ENCODE peak calls at places on chromosomes 16 and 17, in five cellular contexts. F is stomach, P is tibial nerve, M is lower leg skin, W is A549. L is an unnamed sample.

GRCh38 chr16:66375451-66375850 is 9.0 kb downstream of the CDH5 start:
- DNase-seq in F (no peak), P (no peak), M (no peak), W (no peak), L (no peak)

GRCh38 chr17:4967539-4968165 is at the start of gene SPAG7:
- DNase-seq in F (peak), P (peak), M (peak), W (peak), L (peak)

GRCh38 chr16:25256821-25257503 is 683 bp downstream of the ZKSCAN2 start:
- DNase-seq in F (no peak), P (no peak), M (peak), W (peak), L (peak)

GRCh38 chr16:67196881-67197280 is 2.0 kb upstream of the ELMO3 start:
- DNase-seq in F (no peak), P (no peak), M (no peak), W (no peak), L (no peak)

GRCh38 chr16:78523212-78523995 is 423.9 kb downstream of the WWOX start:
- DNase-seq in F (no peak), P (no peak), M (no peak), W (no peak), L (no peak)

GRCh38 chr16:18782697-18783429 is 7.3 kb downstream of the RPS15A start:
- DNase-seq in F (no peak), P (no peak), M (no peak), W (no peak), L (no peak)

GRCh38 chr17:57481901-57482300 is 225.6 kb downstream of the MSI2 start:
- DNase-seq in F (no peak), P (no peak), M (no peak), W (peak), L (peak)

GRCh38 chr16:685967-686366 is 1.8 kb upstream of the JMJD8 start:
- DNase-seq in F (peak), P (no peak), M (no peak), W (peak), L (peak)

GRCh38 chr17:68351395-68351794 is 60.1 kb downstream of the ARSG start:
- DNase-seq in F (no peak), P (no peak), M (no peak), W (peak), L (no peak)

GRCh38 chr17:65366102-65366844 is 195.2 kb downstream of the AXIN2 start:
- DNase-seq in F (no peak), P (no peak), M (no peak), W (no peak), L (no peak)

GRCh38 chr17:57562231-57562630 is 182.9 kb downstream of the CCDC182 start:
- DNase-seq in F (no peak), P (no peak), M (no peak), W (no peak), L (no peak)

GRCh38 chr17:11340798-11341197 is 99.8 kb downstream of the SHISA6 start:
- DNase-seq in F (peak), P (no peak), M (no peak), W (no peak), L (no peak)

GRCh38 chr16:69698404-69698803 is 28.0 kb downstream of the NQO1 start:
- DNase-seq in F (no peak), P (no peak), M (no peak), W (no peak), L (no peak)

GRCh38 chr17:44110823-44111633 is 12.4 kb downstream of the HDAC5 start:
- DNase-seq in F (peak), P (peak), M (peak), W (peak), L (peak)
- TF ChIP-seq POLR2A in F (no peak), P (peak), M (no peak), W (no peak), L (no peak)

GRCh38 chr16:88381820-88382451 is 823 bp upstream of the ZNF469 start:
- DNase-seq in F (no peak), P (no peak), M (no peak), W (no peak), L (no peak)

GRCh38 chr16:88385112-88385594 is 2.4 kb downstream of the ZNF469 start:
- DNase-seq in F (no peak), P (no peak), M (no peak), W (no peak), L (no peak)

GRCh38 chr16:88384222-88385111 is 1.7 kb downstream of the ZNF469 start:
- DNase-seq in F (no peak), P (no peak), M (no peak), W (peak), L (no peak)

GRCh38 chr16:88382491-88383400 is at the start of gene ZNF469:
- DNase-seq in F (peak), P (no peak), M (no peak), W (peak), L (no peak)

DNA sequence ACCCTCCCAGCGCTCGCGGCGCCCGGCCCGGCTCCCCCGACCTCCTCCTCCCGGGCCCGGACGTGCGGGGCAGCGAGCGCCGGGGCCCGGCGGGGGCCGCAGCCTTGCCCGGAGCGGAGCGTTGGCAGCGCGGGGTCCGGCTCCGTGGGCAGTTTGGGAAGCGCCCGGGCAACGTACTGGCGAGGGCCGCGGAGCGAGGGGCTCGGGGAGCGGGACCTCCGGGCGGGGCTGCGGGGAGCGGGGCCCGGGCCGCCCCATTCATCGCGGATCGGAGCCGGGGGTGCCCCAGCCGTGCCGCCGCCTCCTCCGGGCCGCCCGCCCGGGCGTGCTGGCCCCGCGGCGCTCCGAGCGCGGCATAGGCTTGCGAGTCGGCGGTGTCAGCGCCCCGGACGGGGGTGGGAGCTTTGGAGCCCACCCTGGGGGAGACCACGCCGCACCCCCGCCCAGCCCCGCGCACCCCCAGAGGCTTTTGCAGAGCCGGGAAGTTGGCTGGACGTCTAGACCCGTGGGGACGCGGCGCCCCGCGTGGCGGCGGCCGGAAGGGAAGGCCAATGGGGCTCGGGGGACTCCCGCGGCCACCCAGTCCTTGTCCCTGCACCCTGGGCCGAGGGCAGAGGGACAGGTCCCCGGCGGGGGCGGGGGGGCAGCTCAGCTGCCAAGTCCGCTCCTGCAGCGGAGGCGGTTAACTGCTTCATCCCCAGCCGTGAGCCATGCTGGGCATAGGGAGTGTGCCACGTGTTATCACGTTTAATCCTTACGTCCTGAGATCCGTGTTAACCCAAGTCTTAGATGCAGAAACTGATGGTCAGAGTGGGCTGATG is 852 bp downstream of the ZNF469 start:
- DNase-seq in F (peak), P (no peak), M (no peak), W (peak), L (no peak)
- TF ChIP-seq POLR2A in F (no peak), P (no peak), M (no peak), W (no peak), L (no peak)

GRCh38 chr16:57667526-57668258 is 414 bp upstream of the ADGRG3 start:
- DNase-seq in F (peak), P (no peak), M (no peak), W (peak), L (peak)
- TF ChIP-seq POLR2A in F (no peak), P (no peak), M (no peak), W (no peak), L (no peak)

DNA sequence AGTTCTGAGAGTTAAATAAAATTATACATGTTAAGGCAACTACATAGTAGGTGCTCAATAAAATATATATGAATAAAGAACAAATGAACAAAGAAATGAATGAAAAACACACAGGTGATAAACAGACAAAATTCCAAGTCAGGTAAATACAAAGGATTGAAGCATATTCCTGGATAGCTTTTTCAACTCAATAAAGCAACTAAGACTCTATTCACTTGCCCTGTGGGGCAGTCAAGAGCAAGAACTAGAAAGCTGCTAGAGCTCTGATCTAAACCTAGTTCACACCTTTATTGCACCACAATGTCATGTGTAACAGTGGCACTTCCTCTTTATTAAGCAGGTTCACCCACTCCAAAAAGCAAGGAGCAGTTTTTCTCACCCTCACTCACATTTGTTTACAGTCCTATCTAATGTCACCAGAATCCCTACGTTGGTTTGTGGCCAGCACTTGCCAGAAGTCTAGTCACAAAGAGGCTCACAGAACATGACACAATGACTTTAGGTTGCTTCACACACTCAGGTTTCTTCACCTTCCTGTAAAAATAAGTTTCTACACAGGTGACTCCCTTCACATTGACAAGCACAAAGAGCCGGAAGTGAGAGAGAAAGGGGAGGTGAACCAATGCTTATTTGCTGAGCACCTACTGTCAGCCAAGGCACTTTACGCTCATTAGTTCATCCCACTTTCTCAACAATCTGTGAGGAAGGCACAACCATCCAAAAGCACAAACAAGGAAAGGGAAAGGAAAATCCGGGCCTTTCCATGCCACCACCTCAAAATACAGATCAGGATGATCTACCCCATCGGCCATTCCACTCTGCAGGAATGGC is 70.8 kb downstream of the XPO6 start:
- DNase-seq in F (peak), P (no peak), M (no peak), W (no peak), L (peak)
- TF ChIP-seq POLR2A in F (no peak), P (no peak), M (no peak), W (no peak), L (no peak)

GRCh38 chr17:82493517-82493840 is 26.1 kb upstream of the FOXK2 start:
- DNase-seq in F (no peak), P (no peak), M (no peak), W (no peak), L (no peak)

GRCh38 chr17:82494236-82495055 is 25.1 kb upstream of the FOXK2 start:
- DNase-seq in F (peak), P (peak), M (peak), W (peak), L (peak)

GRCh38 chr17:82497483-82498405 is 21.8 kb upstream of the FOXK2 start:
- DNase-seq in F (no peak), P (no peak), M (no peak), W (peak), L (peak)

GRCh38 chr17:82495844-82496528 is 23.5 kb upstream of the FOXK2 start:
- DNase-seq in F (no peak), P (no peak), M (peak), W (no peak), L (no peak)

DNA sequence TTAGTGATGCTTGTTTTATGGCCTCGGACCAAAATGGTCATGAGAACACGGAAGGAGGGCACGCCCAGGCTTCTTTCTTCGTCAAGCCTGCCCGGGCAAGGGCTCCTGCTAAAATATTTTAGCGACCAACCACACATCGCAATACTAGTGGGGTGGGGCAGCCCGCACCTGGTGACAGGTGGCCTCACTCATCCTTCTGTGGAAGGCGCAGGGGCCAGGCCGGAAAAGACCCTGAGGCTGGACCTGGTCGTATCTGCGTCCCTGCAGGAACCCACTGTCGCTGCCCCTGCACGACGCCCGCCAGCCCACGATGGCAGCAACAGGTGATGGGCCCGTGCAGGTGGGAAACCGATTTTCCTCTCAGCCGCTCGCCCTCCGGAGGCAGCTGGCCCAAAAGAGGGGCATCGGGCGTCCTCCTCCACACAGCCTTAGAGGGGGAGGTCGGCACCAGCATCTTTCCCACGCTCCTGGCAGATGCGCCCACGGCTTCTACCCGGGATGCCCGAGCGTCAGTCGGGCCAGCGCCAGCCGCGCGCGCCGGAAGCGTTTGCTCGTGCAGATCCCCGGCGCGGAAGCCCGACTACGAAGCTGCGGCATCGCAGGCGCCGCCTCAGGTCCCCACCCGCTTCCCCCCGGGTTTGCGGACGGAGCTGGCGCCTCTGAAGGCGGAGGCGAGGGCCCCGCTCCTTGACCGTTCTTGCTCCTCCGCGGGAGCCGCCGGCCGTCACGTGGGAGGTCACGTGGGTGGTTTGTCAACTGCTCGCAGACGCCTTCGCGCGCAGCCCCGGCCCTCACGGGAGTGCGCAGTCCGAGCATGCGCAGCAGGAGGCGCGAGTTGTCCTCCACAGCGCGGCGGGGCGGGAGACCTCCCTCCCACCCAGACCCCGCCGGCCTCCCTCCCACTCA is 22.8 kb upstream of the FOXK2 start:
- DNase-seq in F (peak), P (peak), M (peak), W (peak), L (peak)
- TF ChIP-seq POLR2A in F (no peak), P (peak), M (no peak), W (peak), L (peak)

GRCh38 chr17:74211141-74211928 is 2.0 kb upstream of the TTYH2 start:
- DNase-seq in F (no peak), P (no peak), M (no peak), W (no peak), L (no peak)
- TF ChIP-seq POLR2A in F (no peak), P (no peak), M (no peak), W (peak), L (no peak)

DNA sequence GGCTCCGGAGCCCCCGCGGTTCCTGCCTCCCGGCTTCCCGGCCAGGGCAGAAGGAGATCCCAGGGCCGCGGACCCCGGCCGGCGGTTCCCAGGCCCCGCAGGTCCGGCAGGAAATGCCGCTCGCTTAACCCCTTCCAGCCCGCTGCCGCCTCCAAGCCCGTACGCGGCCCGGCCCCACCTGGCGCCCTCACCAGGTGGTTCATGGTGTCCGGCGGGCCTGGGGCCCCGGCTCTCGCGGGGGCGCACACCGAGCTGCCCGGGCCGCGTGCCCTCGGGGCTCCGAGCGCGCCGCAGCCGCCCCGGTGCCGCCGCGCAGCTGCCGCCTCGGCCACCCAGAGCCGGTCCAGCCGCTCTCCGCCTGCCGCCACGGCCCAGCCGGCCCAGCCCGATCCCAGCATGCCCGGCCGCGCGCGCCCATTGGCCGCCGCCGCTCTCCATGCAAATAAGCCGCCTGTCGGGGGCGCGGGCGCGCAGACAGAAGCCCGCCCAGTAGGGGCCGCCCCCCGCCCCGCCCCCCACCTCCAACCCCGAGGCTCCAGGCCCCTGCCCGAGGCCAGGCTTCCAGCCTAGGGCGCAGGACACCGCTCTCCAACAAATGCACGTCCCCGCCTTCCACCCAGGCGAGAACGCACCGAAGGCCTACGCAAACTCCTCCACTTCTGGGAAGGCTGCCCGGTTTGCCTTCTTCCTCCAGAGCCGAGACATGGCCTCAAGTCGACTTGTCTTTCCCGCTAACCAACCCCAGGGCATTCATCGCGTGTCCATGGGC is at the start of gene BCAR1:
- DNase-seq in F (peak), P (peak), M (peak), W (peak), L (peak)
- TF ChIP-seq POLR2A in F (no peak), P (peak), M (no peak), W (peak), L (peak)

GRCh38 chr17:79342376-79342775 is 267.8 kb downstream of the ENGASE start:
- DNase-seq in F (no peak), P (no peak), M (no peak), W (no peak), L (no peak)
- TF ChIP-seq POLR2A in F (no peak), P (no peak), M (no peak), W (no peak), L (no peak)